ENCODE peak calls at places on chromosomes 4 and X, in nine cellular contexts. W, J, F, B, L, I, X, G and C are unnamed samples.

GRCh38 chr4:109955146-109955545 is 42.5 kb downstream of the EGF start:
- DNase-seq in W (no peak), J (no peak), F (no peak), B (no peak), L (no peak), I (peak; percentile 58), X (no peak), G (no peak), C (no peak)

GRCh38 chr4:147052361-147052760 is 106.7 kb upstream of the TTC29 start:
- DNase-seq in W (no peak), J (no peak), F (no peak), B (no peak), L (no peak), I (no peak), X (no peak), G (no peak), C (no peak)

GRCh38 chr4:93748380-93748779 is 80.2 kb upstream of the ATOH1 start:
- DNase-seq in W (no peak), J (no peak), F (no peak), B (no peak), L (no peak), I (no peak), X (no peak), G (no peak), C (no peak)

GRCh38 chr4:36128689-36129088 is 115.6 kb downstream of the ARAP2 start:
- DNase-seq in W (no peak), J (no peak), F (no peak), B (no peak), L (no peak), I (no peak), X (peak; percentile 33), G (no peak), C (no peak)

GRCh38 chrX:19794690-19795089 is 92.7 kb downstream of the SH3KBP1 start:
- DNase-seq in W (no peak), J (no peak), F (no peak), B (no peak), L (no peak), I (no peak), X (peak; percentile 21), G (no peak), C (no peak)

GRCh38 chr4:135744928-135745327 is 1543.3 kb upstream of the PABPC4L start:
- DNase-seq in W (no peak), J (no peak), F (no peak), B (no peak), L (no peak), I (no peak), X (no peak), G (no peak), C (no peak)

GRCh38 chr4:133574248-133574647 is 425.2 kb downstream of the PCDH10 start:
- DNase-seq in W (no peak), J (no peak), F (no peak), B (no peak), L (no peak), I (no peak), X (no peak), G (no peak), C (no peak)

GRCh38 chr4:7842384-7843279 is 97.0 kb downstream of the AFAP1 start:
- DNase-seq in W (no peak), J (peak; percentile 49), F (peak; percentile 91), B (no peak), L (peak; percentile 93), I (peak; percentile 87), X (peak; percentile 99), G (no peak), C (no peak)

GRCh38 chr4:174204194-174204831 is 79.2 kb downstream of the FBXO8 start:
- DNase-seq in W (no peak), J (no peak), F (no peak), B (no peak), L (no peak), I (no peak), X (no peak), G (no peak), C (no peak)

GRCh38 chr4:122341906-122342305 is 36.9 kb upstream of the ADAD1 start:
- DNase-seq in W (no peak), J (no peak), F (peak; percentile 58), B (no peak), L (peak; percentile 48), I (peak; percentile 59), X (peak; percentile 91), G (no peak), C (no peak)